ENCODE peak calls at places on chromosomes 3 and 15, in six cellular contexts. W is B cell, Q is nephron progenitor cell, A is right atrium auricular region, U is fibroblast of pulmonary artery, H is fibroblast of mammary gland. C is an unnamed sample.

GRCh38 chr3:13018039-13018431 is 55.2 kb downstream of the IQSEC1 start:
- DNase-seq in W (no peak), Q (no peak), A (no peak), U (no peak), H (peak; percentile 41), C (no peak)

GRCh38 chr3:82293867-82294266 is 532.4 kb upstream of the GBE1 start:
- DNase-seq in W (no peak), Q (no peak), A (no peak), U (no peak), H (no peak), C (peak; percentile 74)

GRCh38 chr3:136644200-136644599 is 108.0 kb downstream of the STAG1 start:
- DNase-seq in W (no peak), Q (no peak), A (no peak), U (no peak), H (no peak), C (no peak)

GRCh38 chr3:158451405-158452045 is 119.5 kb upstream of the MLF1 start:
- DNase-seq in W (no peak), Q (no peak), A (no peak), U (no peak), H (no peak), C (no peak)

GRCh38 chr3:24493951-24494615 is 567 bp downstream of the THRB start:
- DNase-seq in W (peak; percentile 72), Q (peak; percentile 38), A (peak; percentile 91), U (peak; percentile 26), H (peak; percentile 60), C (no peak)

GRCh38 chr15:74851960-74852359 is 9.0 kb upstream of the ULK3 start:
- DNase-seq in W (no peak), Q (no peak), A (no peak), U (no peak), H (no peak), C (no peak)

GRCh38 chr15:25775317-25775912 is 87.7 kb downstream of the ATP10A start:
- DNase-seq in W (no peak), Q (no peak), A (peak; percentile 85), U (peak; percentile 49), H (peak; percentile 90), C (peak; percentile 31)

GRCh38 chr3:43676440-43676839 is 14.3 kb upstream of the ABHD5 start:
- DNase-seq in W (no peak), Q (no peak), A (no peak), U (no peak), H (no peak), C (no peak)

GRCh38 chr3:174193559-174193958 is 665.6 kb upstream of the NAALADL2 start:
- DNase-seq in W (no peak), Q (no peak), A (no peak), U (no peak), H (no peak), C (no peak)

GRCh38 chr3:156109989-156110388 is 10.4 kb upstream of the KCNAB1 start:
- DNase-seq in W (no peak), Q (no peak), A (no peak), U (no peak), H (no peak), C (no peak)

GRCh38 chr3:73179601-73180000 is 118.1 kb downstream of the EBLN2 start:
- DNase-seq in W (no peak), Q (no peak), A (no peak), U (no peak), H (no peak), C (no peak)

GRCh38 chr15:36363335-36363734 is 216.1 kb upstream of the CDIN1 start:
- DNase-seq in W (no peak), Q (no peak), A (no peak), U (peak; percentile 76), H (peak; percentile 84), C (no peak)

DNA sequence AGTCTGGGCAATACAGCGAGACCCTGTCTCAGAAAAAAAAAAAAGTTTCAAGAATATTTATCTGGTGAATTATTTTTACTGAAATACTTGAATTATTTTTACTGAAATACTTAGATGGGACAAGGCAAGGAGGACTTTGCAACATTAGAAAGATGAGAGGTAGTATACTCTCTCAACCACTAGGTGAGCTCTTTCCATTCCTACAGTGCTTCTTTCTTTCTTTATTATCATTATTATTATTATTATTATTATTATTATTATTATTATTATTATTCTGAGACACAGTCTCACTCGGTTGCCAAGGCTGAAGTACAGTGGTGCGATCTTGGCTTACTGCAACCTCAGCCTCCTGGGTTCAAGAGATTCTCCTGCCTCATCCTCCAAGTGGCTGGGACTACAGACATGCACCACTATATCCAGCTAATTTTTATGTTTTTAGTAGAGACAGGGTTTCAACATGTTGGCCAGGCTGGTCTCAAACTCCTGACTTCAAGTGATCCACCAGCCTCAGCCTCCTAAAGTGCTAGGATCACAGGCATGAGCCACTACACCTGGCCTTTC is 468.8 kb downstream of the MAGI1 start:
- DNase-seq in W (no peak), Q (no peak), A (no peak), U (no peak), H (no peak), C (no peak)
- TF ChIP-seq CTCF in W (no peak), Q (no peak), A (no peak), U (peak; percentile 27), H (peak; percentile 27), C (no peak)

GRCh38 chr3:39150170-39150802 is 3.1 kb downstream of the CSRNP1 start:
- DNase-seq in W (no peak), Q (no peak), A (no peak), U (no peak), H (no peak), C (no peak)
- TF ChIP-seq CTCF in W (no peak), Q (no peak), A (no peak), U (no peak), H (no peak), C (no peak)

DNA sequence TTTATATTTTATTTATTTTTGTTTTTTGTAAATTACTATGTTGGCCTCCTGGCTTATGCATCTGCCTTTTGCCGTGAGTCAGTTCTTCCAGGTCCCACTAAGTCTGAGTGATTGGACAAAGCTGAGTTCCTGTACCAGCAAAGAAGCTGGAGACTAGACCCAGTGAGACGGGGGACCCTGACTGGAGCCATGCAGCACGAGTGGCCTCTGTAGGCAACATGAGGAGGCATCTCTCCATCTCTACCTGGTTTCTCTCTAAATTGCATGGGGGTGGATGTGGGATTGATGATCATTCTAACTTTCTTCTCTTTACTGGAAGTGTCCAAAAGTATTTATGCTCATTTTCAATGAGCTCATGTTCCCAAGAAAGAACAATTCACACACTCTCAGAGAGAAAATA is 155.3 kb upstream of the MRPL3 start:
- DNase-seq in W (no peak), Q (no peak), A (no peak), U (no peak), H (peak; percentile 3), C (no peak)
- TF ChIP-seq CTCF in W (no peak), Q (no peak), A (no peak), U (peak; percentile 2), H (peak; percentile 9), C (no peak)

GRCh38 chr3:194339356-194339755 is 11.8 kb downstream of the CPN2 start:
- DNase-seq in W (no peak), Q (no peak), A (no peak), U (no peak), H (no peak), C (no peak)
- TF ChIP-seq CTCF in W (no peak), Q (no peak), A (no peak), U (peak; percentile 15), H (no peak), C (no peak)

GRCh38 chr15:92205255-92205739 is 188.4 kb upstream of the ST8SIA2 start:
- DNase-seq in W (no peak), Q (no peak), A (no peak), U (no peak), H (no peak), C (peak; percentile 1)
- TF ChIP-seq CTCF in W (no peak), Q (no peak), A (no peak), U (no peak), H (no peak), C (no peak)

GRCh38 chr3:123449092-123449985 is 449 bp upstream of the ADCY5 start:
- DNase-seq in W (peak; percentile 65), Q (peak; percentile 76), A (no peak), U (peak; percentile 11), H (peak; percentile 4), C (no peak)

GRCh38 chr3:123447416-123447748 is 1.5 kb downstream of the ADCY5 start:
- DNase-seq in W (no peak), Q (no peak), A (no peak), U (no peak), H (no peak), C (no peak)

GRCh38 chr3:123446610-123447109 is 2.2 kb downstream of the ADCY5 start:
- DNase-seq in W (no peak), Q (no peak), A (no peak), U (no peak), H (no peak), C (no peak)

GRCh38 chr3:123448503-123449091 is at the start of gene ADCY5:
- DNase-seq in W (peak; percentile 67), Q (peak; percentile 50), A (no peak), U (no peak), H (no peak), C (no peak)

DNA sequence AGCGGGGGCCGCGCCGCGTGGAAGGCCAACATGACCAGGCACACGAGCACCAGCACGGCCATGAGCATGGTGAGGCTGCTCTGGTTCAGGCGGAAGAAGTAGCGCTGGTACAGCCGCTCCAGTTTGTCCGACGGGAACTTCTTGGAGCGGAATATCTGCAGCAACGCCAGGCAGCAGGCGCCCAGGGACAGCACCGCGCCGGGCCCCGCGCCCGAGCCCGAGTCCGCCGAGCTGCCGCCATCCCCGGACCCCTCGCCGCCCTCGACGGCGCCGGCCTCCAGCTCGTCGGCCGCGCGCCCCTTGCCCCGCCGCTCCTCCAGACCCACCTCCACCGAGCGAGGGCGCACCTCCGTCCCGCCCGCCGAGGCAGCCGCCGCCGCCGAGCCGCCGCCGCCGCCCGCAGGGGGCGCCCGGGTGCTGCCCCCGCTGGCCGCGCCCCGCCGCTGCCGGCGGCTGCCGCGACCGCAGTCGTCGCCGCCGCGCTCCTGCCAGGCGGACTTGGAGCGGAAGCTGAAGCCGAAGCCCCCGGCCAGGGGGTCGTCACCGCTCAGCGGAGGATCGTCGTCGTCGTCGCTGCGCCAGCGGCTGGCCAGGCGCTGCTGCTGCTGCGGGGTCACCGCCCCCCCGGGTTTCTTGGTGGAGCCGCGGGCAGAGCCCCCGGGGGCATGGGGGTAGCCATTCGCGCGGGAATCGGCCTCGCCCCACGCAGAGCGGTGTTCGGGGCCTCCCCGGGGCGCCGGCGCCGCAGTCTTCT is 964 bp downstream of the ADCY5 start:
- DNase-seq in W (peak; percentile 90), Q (peak; percentile 72), A (no peak), U (peak; percentile 4), H (no peak), C (no peak)
- TF ChIP-seq CTCF in W (no peak), Q (no peak), A (peak; percentile 28), U (no peak), H (no peak), C (no peak)

C was measured in GM12865.